ENCODE peak calls at places on chromosomes 16 and 17, in six cellular contexts. One of them, this sample, is unnamed.

GRCh38 chr17:67110619-67111018 is 66.3 kb downstream of the CACNG1 start:
- DNase-seq in A549: no peak
- DNase-seq in HepG2: no peak
- DNase-seq in endothelial cell of umbilical vein: no peak
- DNase-seq in K562: peak
- DNase-seq in GM12878: no peak
- DNase-seq in this sample: no peak

GRCh38 chr16:68590201-68590994 is 51.3 kb downstream of the ZFP90 start:
- DNase-seq in A549: peak
- DNase-seq in HepG2: peak
- DNase-seq in endothelial cell of umbilical vein: peak
- DNase-seq in K562: peak
- DNase-seq in GM12878: no peak
- DNase-seq in this sample: peak

GRCh38 chr17:48631693-48632578 is 5.8 kb upstream of the HOXB9 start:
- DNase-seq in A549: no peak
- DNase-seq in HepG2: no peak
- DNase-seq in endothelial cell of umbilical vein: no peak
- DNase-seq in K562: peak
- DNase-seq in GM12878: no peak
- DNase-seq in this sample: no peak

GRCh38 chr16:16071631-16072244 is 122.3 kb downstream of the ABCC1 start:
- DNase-seq in A549: no peak
- DNase-seq in HepG2: peak
- DNase-seq in endothelial cell of umbilical vein: no peak
- DNase-seq in K562: peak
- DNase-seq in GM12878: no peak
- DNase-seq in this sample: peak

GRCh38 chr17:56451629-56452028 is 141.9 kb upstream of the NOG start:
- DNase-seq in A549: no peak
- DNase-seq in HepG2: no peak
- DNase-seq in endothelial cell of umbilical vein: no peak
- DNase-seq in K562: no peak
- DNase-seq in GM12878: no peak
- DNase-seq in this sample: no peak

GRCh38 chr17:222172-222571 is 40.7 kb upstream of the DOC2B start:
- DNase-seq in A549: no peak
- DNase-seq in HepG2: no peak
- DNase-seq in endothelial cell of umbilical vein: no peak
- DNase-seq in K562: no peak
- DNase-seq in GM12878: no peak
- DNase-seq in this sample: no peak

GRCh38 chr16:23303685-23304084 is 1.6 kb downstream of the SCNN1B start:
- DNase-seq in A549: no peak
- DNase-seq in HepG2: no peak
- DNase-seq in endothelial cell of umbilical vein: no peak
- DNase-seq in K562: no peak
- DNase-seq in GM12878: no peak
- DNase-seq in this sample: no peak

GRCh38 chr17:68981288-68981687 is 26.1 kb upstream of the ABCA8 start:
- DNase-seq in A549: no peak
- DNase-seq in HepG2: peak
- DNase-seq in endothelial cell of umbilical vein: peak
- DNase-seq in K562: no peak
- DNase-seq in GM12878: peak
- DNase-seq in this sample: no peak

GRCh38 chr16:19005561-19006445 is 22.1 kb downstream of the TMC7 start:
- DNase-seq in A549: peak
- DNase-seq in HepG2: peak
- DNase-seq in endothelial cell of umbilical vein: peak
- DNase-seq in K562: no peak
- DNase-seq in GM12878: no peak
- DNase-seq in this sample: no peak

GRCh38 chr17:37019117-37019744 is 70.5 kb downstream of the AATF start:
- DNase-seq in A549: no peak
- DNase-seq in HepG2: no peak
- DNase-seq in endothelial cell of umbilical vein: no peak
- DNase-seq in K562: no peak
- DNase-seq in GM12878: no peak
- DNase-seq in this sample: no peak

GRCh38 chr16:56632160-56632847 is at the start of gene MT1M:
- DNase-seq in A549: no peak
- DNase-seq in HepG2: no peak
- DNase-seq in endothelial cell of umbilical vein: no peak
- DNase-seq in K562: no peak
- DNase-seq in GM12878: no peak
- DNase-seq in this sample: no peak

GRCh38 chr17:14784997-14785696 is 480.0 kb downstream of the PMP22 start:
- DNase-seq in A549: no peak
- DNase-seq in HepG2: peak
- DNase-seq in endothelial cell of umbilical vein: no peak
- DNase-seq in K562: no peak
- DNase-seq in GM12878: no peak
- DNase-seq in this sample: no peak

GRCh38 chr16:84598391-84598750 is 19.5 kb downstream of the COTL1 start:
- DNase-seq in A549: no peak
- DNase-seq in HepG2: no peak
- DNase-seq in endothelial cell of umbilical vein: peak
- DNase-seq in K562: no peak
- DNase-seq in GM12878: no peak
- DNase-seq in this sample: no peak

GRCh38 chr16:8936421-8936820 is 27.3 kb downstream of the USP7 start:
- DNase-seq in A549: peak
- DNase-seq in HepG2: peak
- DNase-seq in endothelial cell of umbilical vein: peak
- DNase-seq in K562: peak
- DNase-seq in GM12878: no peak
- DNase-seq in this sample: peak

GRCh38 chr17:61002316-61002736 is 324.7 kb downstream of the BCAS3 start:
- DNase-seq in A549: peak
- DNase-seq in HepG2: peak
- DNase-seq in endothelial cell of umbilical vein: peak
- DNase-seq in K562: peak
- DNase-seq in GM12878: no peak
- DNase-seq in this sample: peak
- TF ChIP-seq CTCF in A549: peak
- TF ChIP-seq CTCF in HepG2: peak
- TF ChIP-seq CTCF in endothelial cell of umbilical vein: peak
- TF ChIP-seq CTCF in K562: peak
- TF ChIP-seq CTCF in GM12878: peak
- TF ChIP-seq CTCF in this sample: no peak

DNA sequence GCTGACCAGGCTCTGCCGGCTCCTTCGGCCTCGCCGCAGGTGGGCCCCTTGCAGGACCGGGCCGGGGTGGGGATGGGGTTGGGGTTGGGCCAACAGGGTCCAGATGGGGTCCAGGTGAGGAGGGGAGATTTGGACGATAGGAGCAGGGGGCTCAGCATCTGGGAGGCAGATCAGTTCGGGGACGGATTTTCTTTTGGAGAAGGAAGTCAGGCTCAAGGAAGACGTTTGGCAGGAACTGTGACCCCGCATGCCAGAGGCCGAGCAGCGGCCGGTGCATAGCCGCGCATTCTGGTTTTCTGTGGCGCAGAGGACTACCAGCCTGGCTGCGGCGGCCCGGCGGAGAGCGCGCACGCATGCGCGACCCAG is 831 bp upstream of the ALDOA start:
- DNase-seq in A549: no peak
- DNase-seq in HepG2: no peak
- DNase-seq in endothelial cell of umbilical vein: no peak
- DNase-seq in K562: no peak
- DNase-seq in GM12878: no peak
- DNase-seq in this sample: no peak
- TF ChIP-seq POLR2A in A549: no peak
- TF ChIP-seq POLR2A in HepG2: no peak
- TF ChIP-seq POLR2A in endothelial cell of umbilical vein: no peak
- TF ChIP-seq POLR2A in K562: no peak
- TF ChIP-seq POLR2A in GM12878: no peak
- TF ChIP-seq POLR2A in this sample: no peak

GRCh38 chr17:71864754-71865153 is 256.1 kb upstream of the SOX9 start:
- DNase-seq in A549: no peak
- DNase-seq in HepG2: no peak
- DNase-seq in endothelial cell of umbilical vein: no peak
- DNase-seq in K562: no peak
- DNase-seq in GM12878: no peak
- DNase-seq in this sample: no peak
- TF ChIP-seq MYC in A549: no peak
- TF ChIP-seq MYC in HepG2: no peak
- TF ChIP-seq MYC in endothelial cell of umbilical vein: no peak
- TF ChIP-seq MYC in K562: no peak
- TF ChIP-seq MYC in GM12878: no peak
- TF ChIP-seq MYC in this sample: no peak

DNA sequence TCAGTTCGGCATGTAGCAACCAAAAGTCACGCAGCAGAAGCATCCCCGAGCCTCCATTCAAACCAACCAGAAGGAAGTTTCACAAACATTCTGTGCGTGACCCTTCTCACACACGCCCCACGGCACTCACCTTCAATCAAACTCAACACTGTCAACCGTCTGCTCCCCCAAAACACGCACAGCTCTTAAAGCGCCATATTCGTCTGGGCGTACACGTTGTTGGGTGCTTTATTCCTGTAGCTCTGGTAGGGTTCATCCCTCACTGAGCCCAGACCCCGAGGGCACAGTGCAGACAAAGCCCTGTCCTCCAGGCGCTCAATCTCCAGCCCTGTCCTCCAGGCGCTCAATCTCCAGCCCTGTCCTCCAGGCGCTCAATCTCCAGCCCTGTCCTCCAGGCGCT is 2.2 kb downstream of the RAB40B start:
- DNase-seq in A549: no peak
- DNase-seq in HepG2: no peak
- DNase-seq in endothelial cell of umbilical vein: no peak
- DNase-seq in K562: no peak
- DNase-seq in GM12878: no peak
- DNase-seq in this sample: no peak
- TF ChIP-seq CTCF in A549: no peak
- TF ChIP-seq CTCF in HepG2: no peak
- TF ChIP-seq CTCF in endothelial cell of umbilical vein: no peak
- TF ChIP-seq CTCF in K562: no peak
- TF ChIP-seq CTCF in GM12878: no peak
- TF ChIP-seq CTCF in this sample: no peak

GRCh38 chr17:7589891-7590611 is at the start of gene SOX15:
- DNase-seq in A549: no peak
- DNase-seq in HepG2: no peak
- DNase-seq in endothelial cell of umbilical vein: no peak
- DNase-seq in K562: no peak
- DNase-seq in GM12878: no peak
- DNase-seq in this sample: no peak

GRCh38 chr17:7588553-7589203 is 1.2 kb downstream of the SOX15 start:
- DNase-seq in A549: no peak
- DNase-seq in HepG2: no peak
- DNase-seq in endothelial cell of umbilical vein: no peak
- DNase-seq in K562: no peak
- DNase-seq in GM12878: no peak
- DNase-seq in this sample: no peak

GRCh38 chr17:7590743-7591142 is 849 bp upstream of the SOX15 start:
- DNase-seq in A549: peak
- DNase-seq in HepG2: no peak
- DNase-seq in endothelial cell of umbilical vein: no peak
- DNase-seq in K562: no peak
- DNase-seq in GM12878: no peak
- DNase-seq in this sample: no peak

GRCh38 chr17:7587831-7588230 is 2.1 kb downstream of the SOX15 start:
- DNase-seq in A549: no peak
- DNase-seq in HepG2: no peak
- DNase-seq in endothelial cell of umbilical vein: no peak
- DNase-seq in K562: peak
- DNase-seq in GM12878: no peak
- DNase-seq in this sample: no peak

DNA sequence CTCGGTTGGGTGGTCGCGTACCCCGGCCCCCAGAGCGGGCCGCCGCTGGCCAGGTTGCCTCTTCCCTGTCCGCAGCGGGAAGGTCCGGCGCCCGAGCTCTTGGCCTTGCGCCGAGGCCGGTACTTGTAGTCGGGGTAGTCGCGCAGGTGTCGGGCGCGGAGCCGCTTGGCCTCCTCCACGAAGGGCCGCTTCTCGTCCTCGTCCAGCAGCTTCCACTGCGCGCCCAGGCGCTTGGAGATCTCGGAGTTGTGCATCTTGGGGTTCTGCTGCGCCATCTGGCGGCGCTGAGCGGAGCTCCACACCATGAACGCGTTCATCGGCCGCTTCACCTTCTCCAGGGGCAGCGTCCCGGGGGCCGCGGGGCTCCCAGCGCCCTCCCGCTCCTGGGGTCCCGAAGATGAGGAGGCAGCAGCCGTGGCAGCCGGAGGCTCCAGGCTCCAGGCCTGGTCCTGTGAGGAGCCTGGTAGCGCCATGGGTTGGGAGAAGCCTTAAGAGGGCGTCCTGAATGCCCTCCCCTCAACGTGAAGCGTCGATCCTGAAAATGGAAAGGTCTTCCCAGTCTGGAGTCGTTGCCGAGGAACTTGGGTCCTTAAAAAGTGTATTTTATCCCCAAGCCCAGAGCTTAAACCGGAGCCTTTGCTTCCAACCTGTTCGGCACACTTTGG is 558 bp downstream of the SOX15 start:
- DNase-seq in A549: peak
- DNase-seq in HepG2: no peak
- DNase-seq in endothelial cell of umbilical vein: peak
- DNase-seq in K562: no peak
- DNase-seq in GM12878: no peak
- DNase-seq in this sample: no peak
- TF ChIP-seq POLR2A in A549: no peak
- TF ChIP-seq POLR2A in HepG2: no peak
- TF ChIP-seq POLR2A in endothelial cell of umbilical vein: no peak
- TF ChIP-seq POLR2A in K562: no peak
- TF ChIP-seq POLR2A in GM12878: no peak
- TF ChIP-seq POLR2A in this sample: no peak

GRCh38 chr17:27523712-27524111 is 67.5 kb downstream of the KSR1 start:
- DNase-seq in A549: no peak
- DNase-seq in HepG2: no peak
- DNase-seq in endothelial cell of umbilical vein: no peak
- DNase-seq in K562: no peak
- DNase-seq in GM12878: no peak
- DNase-seq in this sample: no peak
- TF ChIP-seq MYC in A549: no peak
- TF ChIP-seq MYC in HepG2: no peak
- TF ChIP-seq MYC in endothelial cell of umbilical vein: no peak
- TF ChIP-seq MYC in K562: no peak
- TF ChIP-seq MYC in GM12878: no peak
- TF ChIP-seq MYC in this sample: no peak

DNA sequence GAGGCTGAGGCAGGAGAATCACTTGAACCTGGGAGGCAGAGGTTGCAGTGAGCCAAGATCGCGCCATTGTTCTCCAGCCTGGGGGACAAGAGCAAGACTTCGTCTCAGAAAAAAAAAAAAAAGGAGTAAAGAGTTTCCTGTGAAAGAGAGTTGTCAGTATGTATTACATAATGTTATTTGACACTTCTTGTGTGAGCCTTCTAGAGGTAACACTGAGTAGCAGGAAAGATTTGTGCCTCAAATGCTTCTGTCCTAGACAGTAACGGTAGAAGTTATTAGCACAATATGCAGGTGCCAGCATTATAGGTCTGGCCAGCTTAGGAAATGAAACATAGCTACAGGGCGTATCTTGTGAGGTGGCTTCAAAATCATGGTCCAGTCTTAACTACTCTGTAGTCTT is 6.2 kb downstream of the RPS6KB1 start:
- DNase-seq in A549: peak
- DNase-seq in HepG2: no peak
- DNase-seq in endothelial cell of umbilical vein: no peak
- DNase-seq in K562: peak
- DNase-seq in GM12878: no peak
- DNase-seq in this sample: no peak
- TF ChIP-seq CTCF in A549: no peak
- TF ChIP-seq CTCF in HepG2: no peak
- TF ChIP-seq CTCF in endothelial cell of umbilical vein: no peak
- TF ChIP-seq CTCF in K562: peak
- TF ChIP-seq CTCF in GM12878: peak
- TF ChIP-seq CTCF in this sample: no peak

GRCh38 chr17:4986951-4987766 is at the start of gene CAMTA2:
- DNase-seq in A549: peak
- DNase-seq in HepG2: peak
- DNase-seq in endothelial cell of umbilical vein: peak
- DNase-seq in K562: peak
- DNase-seq in GM12878: no peak
- DNase-seq in this sample: peak
- TF ChIP-seq POLR2A in A549: peak
- TF ChIP-seq POLR2A in HepG2: peak
- TF ChIP-seq POLR2A in endothelial cell of umbilical vein: peak
- TF ChIP-seq POLR2A in K562: peak
- TF ChIP-seq POLR2A in GM12878: peak
- TF ChIP-seq POLR2A in this sample: peak